ENCODE peak calls at places on chromosomes 16 and 17, in seven cellular contexts. One of them, this sample, is unnamed.

GRCh38 chr17:3557768-3558583 is at the start of gene TRPV3:
- DNase-seq in foreskin melanocyte: no peak
- DNase-seq in CD8-positive, alpha-beta memory T cell: peak; percentile 11
- DNase-seq in stimulated activated CD8-positive, alpha-beta memory T cell treated with anti-CD3 and anti-CD28 coated beads, Interleukin-12 subunit alpha, Interleukin-12 subunit beta, amount 100 ng/mL, for 1 hour: peak; percentile 24
- DNase-seq in naive thymus-derived CD8-positive, alpha-beta T cell: no peak
- DNase-seq in CD4-positive, alpha-beta T cell: peak; percentile 46
- DNase-seq in DND-41: peak; percentile 44
- DNase-seq in this sample: no peak

GRCh38 chr17:79508291-79508716 is 102.5 kb downstream of the RBFOX3 start:
- DNase-seq in foreskin melanocyte: no peak
- DNase-seq in CD8-positive, alpha-beta memory T cell: no peak
- DNase-seq in stimulated activated CD8-positive, alpha-beta memory T cell treated with anti-CD3 and anti-CD28 coated beads, Interleukin-12 subunit alpha, Interleukin-12 subunit beta, amount 100 ng/mL, for 1 hour: no peak
- DNase-seq in naive thymus-derived CD8-positive, alpha-beta T cell: no peak
- DNase-seq in CD4-positive, alpha-beta T cell: no peak
- DNase-seq in DND-41: no peak
- DNase-seq in this sample: no peak

GRCh38 chr17:45270828-45271418 is 9.0 kb upstream of the SPATA32 start:
- DNase-seq in foreskin melanocyte: no peak
- DNase-seq in CD8-positive, alpha-beta memory T cell: peak; percentile 39
- DNase-seq in stimulated activated CD8-positive, alpha-beta memory T cell treated with anti-CD3 and anti-CD28 coated beads, Interleukin-12 subunit alpha, Interleukin-12 subunit beta, amount 100 ng/mL, for 1 hour: peak; percentile 34
- DNase-seq in naive thymus-derived CD8-positive, alpha-beta T cell: peak; percentile 48
- DNase-seq in CD4-positive, alpha-beta T cell: peak; percentile 45
- DNase-seq in DND-41: peak; percentile 51
- DNase-seq in this sample: no peak

GRCh38 chr17:6893382-6894205 is 62.1 kb upstream of the TEKT1 start:
- DNase-seq in foreskin melanocyte: no peak
- DNase-seq in CD8-positive, alpha-beta memory T cell: no peak
- DNase-seq in stimulated activated CD8-positive, alpha-beta memory T cell treated with anti-CD3 and anti-CD28 coated beads, Interleukin-12 subunit alpha, Interleukin-12 subunit beta, amount 100 ng/mL, for 1 hour: no peak
- DNase-seq in naive thymus-derived CD8-positive, alpha-beta T cell: no peak
- DNase-seq in CD4-positive, alpha-beta T cell: no peak
- DNase-seq in DND-41: no peak
- DNase-seq in this sample: no peak

GRCh38 chr17:44926841-44927525 is 11.7 kb upstream of the GFAP start:
- DNase-seq in foreskin melanocyte: no peak
- DNase-seq in CD8-positive, alpha-beta memory T cell: no peak
- DNase-seq in stimulated activated CD8-positive, alpha-beta memory T cell treated with anti-CD3 and anti-CD28 coated beads, Interleukin-12 subunit alpha, Interleukin-12 subunit beta, amount 100 ng/mL, for 1 hour: no peak
- DNase-seq in naive thymus-derived CD8-positive, alpha-beta T cell: no peak
- DNase-seq in CD4-positive, alpha-beta T cell: no peak
- DNase-seq in DND-41: no peak
- DNase-seq in this sample: no peak

GRCh38 chr17:80286638-80286960 is 25.9 kb downstream of the RNF213 start:
- DNase-seq in foreskin melanocyte: no peak
- DNase-seq in CD8-positive, alpha-beta memory T cell: no peak
- DNase-seq in stimulated activated CD8-positive, alpha-beta memory T cell treated with anti-CD3 and anti-CD28 coated beads, Interleukin-12 subunit alpha, Interleukin-12 subunit beta, amount 100 ng/mL, for 1 hour: no peak
- DNase-seq in naive thymus-derived CD8-positive, alpha-beta T cell: no peak
- DNase-seq in CD4-positive, alpha-beta T cell: no peak
- DNase-seq in DND-41: no peak
- DNase-seq in this sample: no peak

GRCh38 chr16:2752850-2753522 is 548 bp downstream of the SRRM2 start:
- DNase-seq in foreskin melanocyte: peak; percentile 62
- DNase-seq in CD8-positive, alpha-beta memory T cell: no peak
- DNase-seq in stimulated activated CD8-positive, alpha-beta memory T cell treated with anti-CD3 and anti-CD28 coated beads, Interleukin-12 subunit alpha, Interleukin-12 subunit beta, amount 100 ng/mL, for 1 hour: peak; percentile 38
- DNase-seq in naive thymus-derived CD8-positive, alpha-beta T cell: peak; percentile 40
- DNase-seq in CD4-positive, alpha-beta T cell: peak; percentile 55
- DNase-seq in DND-41: peak; percentile 81
- DNase-seq in this sample: peak; percentile 70

GRCh38 chr17:45222994-45223540 is 1.4 kb downstream of the FMNL1 start:
- DNase-seq in foreskin melanocyte: no peak
- DNase-seq in CD8-positive, alpha-beta memory T cell: no peak
- DNase-seq in stimulated activated CD8-positive, alpha-beta memory T cell treated with anti-CD3 and anti-CD28 coated beads, Interleukin-12 subunit alpha, Interleukin-12 subunit beta, amount 100 ng/mL, for 1 hour: no peak
- DNase-seq in naive thymus-derived CD8-positive, alpha-beta T cell: no peak
- DNase-seq in CD4-positive, alpha-beta T cell: no peak
- DNase-seq in DND-41: no peak
- DNase-seq in this sample: no peak

This sample was measured in KG1.